ENCODE peak calls at places on chromosome 11, in ten cellular contexts. One of them, this sample, is unnamed.

GRCh38 chr11:97888641-97889040 is 1132.1 kb upstream of the CNTN5 start:
- DNase-seq in transverse colon: no peak
- DNase-seq in breast epithelium: no peak
- DNase-seq in esophagus muscularis mucosa: no peak
- DNase-seq in GM12891: no peak
- DNase-seq in sigmoid colon: no peak
- DNase-seq in H1: no peak
- DNase-seq in spleen: no peak
- DNase-seq in prostate gland: no peak
- DNase-seq in HepG2: no peak
- DNase-seq in this sample: no peak

GRCh38 chr11:57499983-57500461 is 15.5 kb downstream of the SLC43A1 start:
- DNase-seq in transverse colon: no peak
- DNase-seq in breast epithelium: no peak
- DNase-seq in esophagus muscularis mucosa: no peak
- DNase-seq in GM12891: no peak
- DNase-seq in sigmoid colon: no peak
- DNase-seq in H1: no peak
- DNase-seq in spleen: no peak
- DNase-seq in prostate gland: no peak
- DNase-seq in HepG2: no peak
- DNase-seq in this sample: no peak

GRCh38 chr11:44893250-44894216 is 57.1 kb downstream of the TP53I11 start:
- DNase-seq in transverse colon: no peak
- DNase-seq in breast epithelium: no peak
- DNase-seq in esophagus muscularis mucosa: no peak
- DNase-seq in GM12891: no peak
- DNase-seq in sigmoid colon: peak
- DNase-seq in H1: no peak
- DNase-seq in spleen: no peak
- DNase-seq in prostate gland: peak
- DNase-seq in HepG2: no peak
- DNase-seq in this sample: no peak

GRCh38 chr11:73360743-73361369 is 15.3 kb upstream of the RELT start:
- DNase-seq in transverse colon: no peak
- DNase-seq in breast epithelium: no peak
- DNase-seq in esophagus muscularis mucosa: no peak
- DNase-seq in GM12891: no peak
- DNase-seq in sigmoid colon: no peak
- DNase-seq in H1: no peak
- DNase-seq in spleen: no peak
- DNase-seq in prostate gland: no peak
- DNase-seq in HepG2: no peak
- DNase-seq in this sample: no peak

GRCh38 chr11:2205214-2205770 is 33.7 kb upstream of the TH start:
- DNase-seq in transverse colon: no peak
- DNase-seq in breast epithelium: peak
- DNase-seq in esophagus muscularis mucosa: no peak
- DNase-seq in GM12891: no peak
- DNase-seq in sigmoid colon: peak
- DNase-seq in H1: no peak
- DNase-seq in spleen: no peak
- DNase-seq in prostate gland: no peak
- DNase-seq in HepG2: no peak
- DNase-seq in this sample: peak

GRCh38 chr11:4095509-4096230 is 1.1 kb downstream of the RRM1 start:
- DNase-seq in transverse colon: no peak
- DNase-seq in breast epithelium: no peak
- DNase-seq in esophagus muscularis mucosa: no peak
- DNase-seq in GM12891: no peak
- DNase-seq in sigmoid colon: no peak
- DNase-seq in H1: no peak
- DNase-seq in spleen: no peak
- DNase-seq in prostate gland: no peak
- DNase-seq in HepG2: peak
- DNase-seq in this sample: no peak

GRCh38 chr11:131408011-131408640 is 37.7 kb downstream of the NTM start:
- DNase-seq in transverse colon: no peak
- DNase-seq in breast epithelium: no peak
- DNase-seq in esophagus muscularis mucosa: no peak
- DNase-seq in GM12891: peak
- DNase-seq in sigmoid colon: no peak
- DNase-seq in H1: peak
- DNase-seq in spleen: no peak
- DNase-seq in prostate gland: no peak
- DNase-seq in HepG2: peak
- DNase-seq in this sample: no peak

GRCh38 chr11:61923166-61924015 is 6.0 kb upstream of the RAB3IL1 start:
- DNase-seq in transverse colon: peak
- DNase-seq in breast epithelium: no peak
- DNase-seq in esophagus muscularis mucosa: peak
- DNase-seq in GM12891: no peak
- DNase-seq in sigmoid colon: peak
- DNase-seq in H1: no peak
- DNase-seq in spleen: no peak
- DNase-seq in prostate gland: no peak
- DNase-seq in HepG2: peak
- DNase-seq in this sample: peak

GRCh38 chr11:115221461-115222069 is 282.6 kb downstream of the CADM1 start:
- DNase-seq in transverse colon: no peak
- DNase-seq in breast epithelium: no peak
- DNase-seq in esophagus muscularis mucosa: no peak
- DNase-seq in GM12891: no peak
- DNase-seq in sigmoid colon: no peak
- DNase-seq in H1: no peak
- DNase-seq in spleen: no peak
- DNase-seq in prostate gland: no peak
- DNase-seq in HepG2: no peak
- DNase-seq in this sample: no peak

GRCh38 chr11:14359573-14360031 is 619 bp upstream of the RRAS2 start:
- DNase-seq in transverse colon: no peak
- DNase-seq in breast epithelium: no peak
- DNase-seq in esophagus muscularis mucosa: no peak
- DNase-seq in GM12891: no peak
- DNase-seq in sigmoid colon: no peak
- DNase-seq in H1: no peak
- DNase-seq in spleen: no peak
- DNase-seq in prostate gland: no peak
- DNase-seq in HepG2: no peak
- DNase-seq in this sample: no peak

GRCh38 chr11:87128372-87128771 is 90.6 kb downstream of the TMEM135 start:
- DNase-seq in transverse colon: no peak
- DNase-seq in breast epithelium: no peak
- DNase-seq in esophagus muscularis mucosa: no peak
- DNase-seq in GM12891: no peak
- DNase-seq in sigmoid colon: no peak
- DNase-seq in H1: no peak
- DNase-seq in spleen: no peak
- DNase-seq in prostate gland: no peak
- DNase-seq in HepG2: peak
- DNase-seq in this sample: no peak
- TF ChIP-seq POLR2AphosphoS5 in transverse colon: no peak
- TF ChIP-seq POLR2AphosphoS5 in breast epithelium: no peak
- TF ChIP-seq POLR2AphosphoS5 in esophagus muscularis mucosa: no peak
- TF ChIP-seq POLR2AphosphoS5 in GM12891: no peak
- TF ChIP-seq POLR2AphosphoS5 in sigmoid colon: no peak
- TF ChIP-seq POLR2AphosphoS5 in H1: no peak
- TF ChIP-seq POLR2AphosphoS5 in spleen: no peak
- TF ChIP-seq POLR2AphosphoS5 in prostate gland: no peak
- TF ChIP-seq POLR2AphosphoS5 in HepG2: no peak
- TF ChIP-seq POLR2AphosphoS5 in this sample: no peak

GRCh38 chr11:278001-278951 is at the start of gene NLRP6:
- DNase-seq in transverse colon: no peak
- DNase-seq in breast epithelium: peak
- DNase-seq in esophagus muscularis mucosa: no peak
- DNase-seq in GM12891: peak
- DNase-seq in sigmoid colon: peak
- DNase-seq in H1: no peak
- DNase-seq in spleen: peak
- DNase-seq in prostate gland: no peak
- DNase-seq in HepG2: no peak
- DNase-seq in this sample: no peak
- TF ChIP-seq POLR2A in transverse colon: no peak
- TF ChIP-seq POLR2A in breast epithelium: no peak
- TF ChIP-seq POLR2A in esophagus muscularis mucosa: no peak
- TF ChIP-seq POLR2A in GM12891: no peak
- TF ChIP-seq POLR2A in sigmoid colon: no peak
- TF ChIP-seq POLR2A in H1: no peak
- TF ChIP-seq POLR2A in spleen: no peak
- TF ChIP-seq POLR2A in prostate gland: no peak
- TF ChIP-seq POLR2A in HepG2: no peak
- TF ChIP-seq POLR2A in this sample: no peak

GRCh38 chr11:69156218-69156639 is 494 bp downstream of the SMIM38 start:
- DNase-seq in transverse colon: no peak
- DNase-seq in breast epithelium: no peak
- DNase-seq in esophagus muscularis mucosa: no peak
- DNase-seq in GM12891: no peak
- DNase-seq in sigmoid colon: no peak
- DNase-seq in H1: no peak
- DNase-seq in spleen: peak
- DNase-seq in prostate gland: no peak
- DNase-seq in HepG2: no peak
- DNase-seq in this sample: no peak

GRCh38 chr11:69156673-69157155 is 979 bp downstream of the SMIM38 start:
- DNase-seq in transverse colon: no peak
- DNase-seq in breast epithelium: no peak
- DNase-seq in esophagus muscularis mucosa: no peak
- DNase-seq in GM12891: no peak
- DNase-seq in sigmoid colon: no peak
- DNase-seq in H1: no peak
- DNase-seq in spleen: peak
- DNase-seq in prostate gland: no peak
- DNase-seq in HepG2: peak
- DNase-seq in this sample: no peak

GRCh38 chr11:69154211-69154913 is 1.4 kb upstream of the SMIM38 start:
- DNase-seq in transverse colon: no peak
- DNase-seq in breast epithelium: no peak
- DNase-seq in esophagus muscularis mucosa: no peak
- DNase-seq in GM12891: no peak
- DNase-seq in sigmoid colon: no peak
- DNase-seq in H1: no peak
- DNase-seq in spleen: peak
- DNase-seq in prostate gland: no peak
- DNase-seq in HepG2: no peak
- DNase-seq in this sample: no peak

GRCh38 chr11:69154938-69155301 is 815 bp upstream of the SMIM38 start:
- DNase-seq in transverse colon: no peak
- DNase-seq in breast epithelium: no peak
- DNase-seq in esophagus muscularis mucosa: no peak
- DNase-seq in GM12891: no peak
- DNase-seq in sigmoid colon: no peak
- DNase-seq in H1: no peak
- DNase-seq in spleen: no peak
- DNase-seq in prostate gland: no peak
- DNase-seq in HepG2: no peak
- DNase-seq in this sample: no peak

DNA sequence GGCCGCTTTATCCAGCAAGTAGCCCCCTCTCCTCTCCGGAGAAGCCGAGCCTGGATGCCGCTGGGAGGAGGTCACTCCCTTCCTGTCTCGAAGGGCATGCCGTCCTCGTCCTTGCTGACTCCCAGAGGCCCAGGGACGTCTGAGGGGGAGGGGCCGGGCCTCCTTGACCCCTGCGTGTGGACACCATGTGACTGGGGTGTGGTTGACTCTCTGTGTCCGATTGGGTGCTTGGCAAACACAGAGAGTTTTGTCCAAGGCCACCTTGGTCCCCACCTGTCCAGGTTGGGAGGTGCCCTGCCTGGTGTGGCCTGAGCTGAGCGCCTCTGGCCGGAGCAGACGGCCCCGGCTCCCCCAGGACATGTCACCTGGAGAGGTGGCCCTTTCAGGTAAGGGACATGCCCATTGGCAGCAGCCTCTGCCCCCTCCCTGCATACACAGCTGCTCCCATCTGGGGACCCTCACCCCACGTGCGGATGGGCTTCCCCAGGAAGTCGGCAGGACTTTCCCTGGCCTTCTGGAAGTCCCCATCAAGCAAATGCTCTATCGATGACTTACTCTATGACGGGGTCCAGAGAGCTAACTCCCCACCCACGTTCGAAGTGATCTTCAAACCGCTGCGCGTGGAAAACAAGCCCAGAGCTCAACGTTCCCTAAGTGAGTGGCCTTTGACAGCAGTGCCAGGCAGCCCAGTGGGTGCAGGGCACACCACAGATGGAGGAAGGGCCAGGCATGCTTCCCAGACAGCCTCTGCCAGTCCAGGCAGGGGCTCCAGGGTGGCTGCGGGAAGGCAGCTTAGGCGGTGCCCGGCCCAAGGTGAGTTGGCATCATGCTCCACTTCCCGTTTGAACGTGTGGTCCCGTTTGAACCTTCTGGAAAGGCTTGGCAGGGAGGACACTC is at the start of gene SMIM38:
- DNase-seq in transverse colon: no peak
- DNase-seq in breast epithelium: no peak
- DNase-seq in esophagus muscularis mucosa: no peak
- DNase-seq in GM12891: no peak
- DNase-seq in sigmoid colon: no peak
- DNase-seq in H1: no peak
- DNase-seq in spleen: peak
- DNase-seq in prostate gland: no peak
- DNase-seq in HepG2: no peak
- DNase-seq in this sample: no peak
- TF ChIP-seq POLR2AphosphoS5 in transverse colon: no peak
- TF ChIP-seq POLR2AphosphoS5 in breast epithelium: no peak
- TF ChIP-seq POLR2AphosphoS5 in esophagus muscularis mucosa: no peak
- TF ChIP-seq POLR2AphosphoS5 in GM12891: no peak
- TF ChIP-seq POLR2AphosphoS5 in sigmoid colon: no peak
- TF ChIP-seq POLR2AphosphoS5 in H1: no peak
- TF ChIP-seq POLR2AphosphoS5 in spleen: no peak
- TF ChIP-seq POLR2AphosphoS5 in prostate gland: no peak
- TF ChIP-seq POLR2AphosphoS5 in HepG2: no peak
- TF ChIP-seq POLR2AphosphoS5 in this sample: no peak

GRCh38 chr11:112087212-112087611 is 539 bp downstream of the SDHD start:
- DNase-seq in transverse colon: no peak
- DNase-seq in breast epithelium: no peak
- DNase-seq in esophagus muscularis mucosa: no peak
- DNase-seq in GM12891: no peak
- DNase-seq in sigmoid colon: no peak
- DNase-seq in H1: no peak
- DNase-seq in spleen: no peak
- DNase-seq in prostate gland: no peak
- DNase-seq in HepG2: no peak
- DNase-seq in this sample: no peak

GRCh38 chr11:112085822-112086421 is 634 bp downstream of the TIMM8B start:
- DNase-seq in transverse colon: peak
- DNase-seq in breast epithelium: no peak
- DNase-seq in esophagus muscularis mucosa: no peak
- DNase-seq in GM12891: peak
- DNase-seq in sigmoid colon: no peak
- DNase-seq in H1: no peak
- DNase-seq in spleen: peak
- DNase-seq in prostate gland: peak
- DNase-seq in HepG2: no peak
- DNase-seq in this sample: no peak

GRCh38 chr11:112086422-112087191 is at the start of the genes SDHD and TIMM8B:
- DNase-seq in transverse colon: peak
- DNase-seq in breast epithelium: peak
- DNase-seq in esophagus muscularis mucosa: peak
- DNase-seq in GM12891: peak
- DNase-seq in sigmoid colon: peak
- DNase-seq in H1: peak
- DNase-seq in spleen: peak
- DNase-seq in prostate gland: peak
- DNase-seq in HepG2: peak
- DNase-seq in this sample: peak

GRCh38 chr11:112082729-112083128 is 3.8 kb downstream of the TIMM8B start:
- DNase-seq in transverse colon: no peak
- DNase-seq in breast epithelium: no peak
- DNase-seq in esophagus muscularis mucosa: no peak
- DNase-seq in GM12891: no peak
- DNase-seq in sigmoid colon: no peak
- DNase-seq in H1: no peak
- DNase-seq in spleen: no peak
- DNase-seq in prostate gland: no peak
- DNase-seq in HepG2: no peak
- DNase-seq in this sample: no peak
- TF ChIP-seq POLR2A in transverse colon: no peak
- TF ChIP-seq POLR2A in breast epithelium: no peak
- TF ChIP-seq POLR2A in esophagus muscularis mucosa: no peak
- TF ChIP-seq POLR2A in GM12891: peak
- TF ChIP-seq POLR2A in sigmoid colon: no peak
- TF ChIP-seq POLR2A in H1: no peak
- TF ChIP-seq POLR2A in spleen: no peak
- TF ChIP-seq POLR2A in prostate gland: no peak
- TF ChIP-seq POLR2A in HepG2: no peak
- TF ChIP-seq POLR2A in this sample: no peak